ENCODE peak calls at places on chromosomes 11 and 22, in eight cellular contexts. F is A673, U is uterus, B is left ventricle myocardium inferior, R is transverse colon, H is gastrocnemius medialis, G is psoas muscle, D is nephron progenitor cell. L is an unnamed sample.

GRCh38 chr11:42521994-42522393 is 789.8 kb upstream of the API5 start:
- DNase-seq in F (no peak), U (no peak), B (no peak), R (no peak), H (no peak), G (no peak), D (no peak), L (no peak)

GRCh38 chr11:46513934-46514342 is 79.9 kb downstream of the AMBRA1 start:
- DNase-seq in F (peak), U (peak), B (peak), R (peak), H (peak), G (peak), D (no peak), L (no peak)

GRCh38 chr11:75246673-75247350 is 6.2 kb downstream of the TPBGL start:
- DNase-seq in F (no peak), U (no peak), B (no peak), R (no peak), H (no peak), G (no peak), D (no peak), L (peak)

GRCh38 chr11:10495464-10495786 is 40.4 kb downstream of the AMPD3 start:
- DNase-seq in F (no peak), U (no peak), B (no peak), R (no peak), H (no peak), G (no peak), D (no peak), L (no peak)

GRCh38 chr11:2534957-2535672 is 90.3 kb downstream of the KCNQ1 start:
- DNase-seq in F (no peak), U (no peak), B (peak), R (peak), H (no peak), G (peak), D (no peak), L (peak)

GRCh38 chr22:47107431-47107830 is 345.0 kb downstream of the TBC1D22A start:
- DNase-seq in F (no peak), U (no peak), B (no peak), R (no peak), H (no peak), G (no peak), D (no peak), L (no peak)

GRCh38 chr22:27122561-27122960 is 465.2 kb downstream of the MIAT start:
- DNase-seq in F (peak), U (no peak), B (no peak), R (no peak), H (no peak), G (no peak), D (no peak), L (no peak)

GRCh38 chr22:45534339-45535192 is 31.9 kb downstream of the FBLN1 start:
- DNase-seq in F (no peak), U (peak), B (no peak), R (no peak), H (no peak), G (no peak), D (no peak), L (no peak)

GRCh38 chr11:17498058-17498457 is 21.4 kb upstream of the ABCC8 start:
- DNase-seq in F (no peak), U (no peak), B (no peak), R (peak), H (no peak), G (no peak), D (no peak), L (no peak)

GRCh38 chr11:8325905-8326304 is 62.2 kb upstream of the LMO1 start:
- DNase-seq in F (no peak), U (no peak), B (no peak), R (no peak), H (no peak), G (no peak), D (no peak), L (peak)

GRCh38 chr11:47185305-47186075 is 744 bp downstream of the PACSIN3 start:
- DNase-seq in F (peak), U (peak), B (peak), R (peak), H (peak), G (peak), D (peak), L (peak)

GRCh38 chr11:8269636-8270035 is 6.0 kb upstream of the LMO1 start:
- DNase-seq in F (no peak), U (peak), B (no peak), R (no peak), H (no peak), G (no peak), D (no peak), L (no peak)

GRCh38 chr22:17855891-17856290 is 81.6 kb upstream of the BID start:
- DNase-seq in F (no peak), U (no peak), B (no peak), R (no peak), H (no peak), G (no peak), D (no peak), L (no peak)

GRCh38 chr11:101717621-101718020 is 133.8 kb upstream of the TRPC6 start:
- DNase-seq in F (no peak), U (no peak), B (no peak), R (no peak), H (no peak), G (no peak), D (no peak), L (no peak)

GRCh38 chr11:116707250-116707649 is 65.5 kb downstream of the BUD13 start:
- DNase-seq in F (no peak), U (no peak), B (no peak), R (peak), H (no peak), G (no peak), D (no peak), L (no peak)

GRCh38 chr22:38033522-38034277 is 23.5 kb upstream of the PICK1 start:
- DNase-seq in F (no peak), U (no peak), B (no peak), R (no peak), H (no peak), G (no peak), D (no peak), L (peak)

GRCh38 chr11:45560935-45561330 is 104.5 kb downstream of the CHST1 start:
- DNase-seq in F (no peak), U (no peak), B (no peak), R (no peak), H (peak), G (peak), D (no peak), L (no peak)

GRCh38 chr11:45090607-45091006 is 55.8 kb upstream of the PRDM11 start:
- DNase-seq in F (no peak), U (no peak), B (no peak), R (no peak), H (no peak), G (no peak), D (no peak), L (no peak)

GRCh38 chr11:65918211-65919150 is at the start of gene C11orf68:
- DNase-seq in F (peak), U (peak), B (no peak), R (no peak), H (no peak), G (no peak), D (no peak), L (peak)

GRCh38 chr11:124746621-124747243 is 5.3 kb downstream of the VSIG2 start:
- DNase-seq in F (peak), U (no peak), B (peak), R (peak), H (no peak), G (peak), D (peak), L (peak)

GRCh38 chr11:74937696-74938475 is 11.0 kb downstream of the XRRA1 start:
- DNase-seq in F (no peak), U (no peak), B (no peak), R (no peak), H (no peak), G (no peak), D (no peak), L (no peak)

GRCh38 chr11:113796663-113797259 is 17.2 kb downstream of the CLDN25 start:
- DNase-seq in F (peak), U (no peak), B (no peak), R (no peak), H (no peak), G (no peak), D (peak), L (no peak)

GRCh38 chr11:47514825-47515647 is 37.9 kb downstream of the CELF1 start:
- DNase-seq in F (peak), U (no peak), B (no peak), R (no peak), H (no peak), G (no peak), D (no peak), L (no peak)

GRCh38 chr11:15055620-15056356 is 17.6 kb upstream of the CALCB start:
- DNase-seq in F (no peak), U (no peak), B (no peak), R (no peak), H (no peak), G (no peak), D (no peak), L (no peak)

GRCh38 chr11:126523441-126523840 is 168.0 kb downstream of the ST3GAL4 start:
- DNase-seq in F (no peak), U (no peak), B (no peak), R (no peak), H (no peak), G (no peak), D (no peak), L (no peak)

DNA sequence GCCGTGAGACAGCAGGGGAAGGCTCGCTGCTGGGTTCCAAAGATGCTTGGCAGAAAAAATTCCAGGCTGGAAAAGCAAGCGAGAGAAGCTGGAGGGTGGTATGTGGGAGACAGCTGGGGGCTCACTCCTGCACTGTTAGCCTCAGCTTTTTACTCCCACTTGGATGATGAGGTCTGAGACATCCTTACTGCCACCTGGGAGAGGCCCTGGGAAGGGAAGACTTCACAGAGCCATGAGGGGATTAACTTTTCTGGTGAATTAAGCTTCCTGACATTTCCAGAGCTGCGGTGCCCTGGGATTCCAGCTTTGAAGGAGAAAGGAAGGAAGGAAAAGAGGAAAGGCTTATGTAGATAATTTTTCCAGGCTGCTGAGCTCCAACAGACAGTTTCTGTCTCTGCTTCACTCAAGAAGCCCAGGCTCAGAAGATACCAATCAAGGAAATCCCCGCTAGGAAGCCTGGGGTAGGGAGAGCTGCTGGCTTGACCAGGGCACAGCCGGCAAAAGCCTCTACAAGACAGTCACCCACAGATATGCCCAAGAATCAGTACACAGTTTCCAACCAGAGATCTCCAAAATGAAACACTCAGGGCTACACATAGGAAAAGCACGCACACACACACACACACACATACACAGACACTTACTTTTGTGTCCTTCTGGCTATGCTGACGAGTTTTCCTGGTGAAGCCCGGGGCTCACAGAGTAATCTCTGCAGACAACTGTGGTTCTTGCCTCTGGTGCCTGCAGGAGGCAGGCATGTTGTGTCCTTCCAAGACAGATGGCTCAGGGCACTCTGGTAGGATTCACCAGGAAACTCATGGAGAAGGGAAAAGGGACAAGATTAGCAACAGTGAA is 907 bp downstream of the MCHR1 start:
- DNase-seq in F (peak), U (no peak), B (no peak), R (no peak), H (no peak), G (no peak), D (no peak), L (no peak)
- TF ChIP-seq CTCF in F (peak), U (no peak), B (no peak), R (no peak), H (no peak), G (no peak), D (no peak), L (no peak)

GRCh38 chr11:533586-534196 is 1.7 kb downstream of the HRAS start:
- DNase-seq in F (no peak), U (no peak), B (no peak), R (no peak), H (no peak), G (no peak), D (no peak), L (peak)

GRCh38 chr11:533049-533585 is 2.3 kb downstream of the HRAS start:
- DNase-seq in F (no peak), U (no peak), B (no peak), R (no peak), H (no peak), G (no peak), D (no peak), L (no peak)

GRCh38 chr11:534197-534591 is 1.2 kb downstream of the HRAS start:
- DNase-seq in F (no peak), U (no peak), B (no peak), R (no peak), H (no peak), G (no peak), D (no peak), L (peak)

GRCh38 chr11:535519-536454 is at the start of gene HRAS:
- DNase-seq in F (peak), U (peak), B (peak), R (peak), H (peak), G (peak), D (peak), L (peak)

DNA sequence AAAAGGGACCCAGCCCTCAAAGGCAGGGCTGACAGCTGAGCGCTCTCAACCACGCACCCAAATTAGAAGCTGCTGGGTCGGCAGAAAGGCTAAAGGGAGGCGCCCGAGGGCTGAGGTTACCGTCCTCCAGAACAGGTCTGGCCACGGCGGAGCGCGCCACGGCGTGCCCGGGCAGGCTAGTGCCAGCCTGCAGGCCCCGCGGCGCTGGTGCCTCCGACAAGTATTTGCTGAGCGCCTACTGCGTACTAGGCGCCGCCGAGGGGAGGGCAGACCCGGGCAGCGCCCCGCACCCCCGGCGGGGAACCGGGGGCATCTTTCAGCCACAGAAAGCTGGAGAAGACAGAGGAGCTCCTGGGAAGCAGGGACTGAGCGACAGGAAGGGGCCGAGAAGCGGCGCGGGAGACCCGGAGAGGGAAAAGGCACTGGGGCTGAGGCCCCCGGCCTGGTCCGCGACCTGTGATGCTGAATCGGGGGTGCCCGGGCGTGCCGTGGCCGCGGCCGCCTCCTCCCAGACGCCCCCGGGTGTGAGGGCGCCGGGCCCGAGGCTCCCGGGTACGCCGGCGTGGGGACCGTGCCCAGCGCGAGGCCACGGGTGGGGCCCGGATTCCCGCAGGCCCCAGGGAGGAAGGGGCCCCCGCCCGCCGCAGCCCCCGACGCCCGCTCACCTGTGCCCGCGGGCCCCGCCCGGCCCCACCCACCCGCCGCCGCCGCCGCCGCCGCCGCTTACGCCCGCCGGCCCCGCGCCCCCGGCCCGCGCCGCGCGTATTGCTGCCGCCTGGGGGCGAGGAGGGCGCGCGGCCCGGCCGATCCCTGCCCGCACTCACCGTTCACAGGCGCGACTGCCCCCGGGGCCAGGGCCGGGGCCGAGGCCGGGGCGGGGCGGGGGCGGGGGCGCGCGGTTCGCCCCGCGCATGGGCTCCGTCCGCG is 521 bp downstream of the HRAS start:
- DNase-seq in F (no peak), U (no peak), B (peak), R (no peak), H (no peak), G (no peak), D (no peak), L (peak)
- TF ChIP-seq CTCF in F (no peak), U (peak), B (no peak), R (no peak), H (no peak), G (no peak), D (no peak), L (no peak)

DNA sequence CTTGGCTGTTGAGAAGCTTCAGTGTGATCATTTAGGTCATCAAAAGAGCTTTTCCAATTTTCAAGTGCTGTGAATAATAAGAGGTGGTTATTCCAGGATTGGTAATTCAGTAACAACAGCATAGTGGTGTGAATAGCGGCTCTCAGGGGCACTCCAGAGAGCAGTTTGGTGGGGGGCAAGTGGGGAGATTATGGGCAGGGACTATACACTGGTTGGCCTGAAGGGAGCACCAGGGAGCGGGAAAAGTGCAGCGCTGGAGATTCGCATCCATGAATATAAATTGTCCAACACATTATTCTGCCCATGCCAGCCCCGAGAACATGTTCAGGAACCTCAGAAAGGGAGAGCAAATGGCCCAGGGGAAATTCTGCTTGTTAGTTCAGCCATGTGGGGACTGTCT is 37.9 kb downstream of the OR6Q1 start:
- DNase-seq in F (peak), U (no peak), B (no peak), R (no peak), H (no peak), G (no peak), D (no peak), L (no peak)
- TF ChIP-seq CTCF in F (peak), U (no peak), B (no peak), R (no peak), H (no peak), G (no peak), D (no peak), L (no peak)

DNA sequence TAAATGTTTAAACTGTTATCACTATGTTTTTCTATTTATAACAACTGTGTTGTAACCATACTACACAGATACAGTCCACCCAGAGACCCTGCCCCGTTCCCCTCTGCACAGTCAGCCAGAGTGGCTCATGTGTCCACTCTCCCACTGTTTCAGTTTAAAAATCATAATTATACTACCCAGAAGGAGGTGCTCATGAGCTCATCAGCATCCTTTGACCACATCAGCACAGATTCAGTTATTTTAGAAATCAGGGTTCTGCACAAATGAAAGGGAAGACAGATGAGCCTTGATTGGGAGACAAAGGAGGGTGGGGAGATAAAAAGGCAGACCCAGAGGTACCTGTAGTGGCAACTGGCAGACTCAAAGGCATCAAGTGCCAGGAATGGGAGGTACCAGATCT is 124.3 kb downstream of the RCN1 start:
- DNase-seq in F (no peak), U (no peak), B (no peak), R (no peak), H (no peak), G (no peak), D (no peak), L (no peak)
- TF ChIP-seq CTCF in F (peak), U (no peak), B (no peak), R (no peak), H (no peak), G (no peak), D (no peak), L (no peak)